ENCODE peak calls at places on chromosome 22, in seven cellular contexts. K, X, B, Z, V, R and Y are unnamed samples.

GRCh38 chr22:20805972-20806471 is 32.1 kb downstream of the SERPIND1 start:
- DNase-seq in Z (no peak), X (peak; percentile 46), V (no peak), R (peak; percentile 28), B (peak; percentile 21), K (no peak), Y (no peak)

GRCh38 chr22:36760716-36761115 is 15.2 kb downstream of the IFT27 start:
- DNase-seq in V (no peak), R (no peak), B (no peak), X (no peak), K (no peak), Z (no peak), Y (no peak)

GRCh38 chr22:44407404-44408226 is 90.4 kb downstream of the RTL6 start:
- DNase-seq in B (no peak), R (no peak), V (no peak), K (no peak), X (no peak), Z (no peak), Y (no peak)

GRCh38 chr22:31898911-31899310 is 45.4 kb upstream of the YWHAH start:
- DNase-seq in B (no peak), Z (no peak), K (no peak), R (no peak), X (no peak), V (no peak), Y (no peak)

GRCh38 chr22:39556970-39557811 is 13.4 kb upstream of the CACNA1I start:
- DNase-seq in X (peak; percentile 36), K (no peak), B (peak; percentile 22), Z (no peak), R (peak; percentile 21), V (peak; percentile 42), Y (peak; percentile 17)

GRCh38 chr22:20305894-20306645 is 13.8 kb downstream of the DGCR6L start:
- DNase-seq in Z (no peak), B (no peak), X (no peak), R (no peak), K (no peak), V (no peak), Y (no peak)

GRCh38 chr22:17785185-17786184 is 11.2 kb upstream of the BID start:
- DNase-seq in R (peak; percentile 38), X (peak; percentile 49), Z (peak; percentile 54), K (peak; percentile 59), V (peak; percentile 24), B (peak; percentile 23), Y (peak; percentile 1)

GRCh38 chr22:22923379-22923778 is 35.8 kb downstream of the IGLL5 start:
- DNase-seq in B (no peak), K (no peak), X (no peak), V (no peak), R (no peak), Z (no peak), Y (no peak)

GRCh38 chr22:39345231-39345630 is 4.6 kb upstream of the SYNGR1 start:
- DNase-seq in R (no peak), V (no peak), K (no peak), B (no peak), X (no peak), Z (no peak), Y (no peak)

GRCh38 chr22:31969789-31970489 is 25.6 kb downstream of the YWHAH start:
- DNase-seq in V (peak; percentile 80), X (peak; percentile 78), Z (peak; percentile 45), B (peak; percentile 66), K (peak; percentile 72), R (peak; percentile 77), Y (peak; percentile 74)

GRCh38 chr22:44605486-44605885 is 96.5 kb upstream of the PRR5 start:
- DNase-seq in V (no peak), R (no peak), Z (no peak), K (no peak), B (no peak), X (no peak), Y (no peak)

GRCh38 chr22:37894939-37895670 is 11.0 kb upstream of the MICALL1 start:
- DNase-seq in V (no peak), B (no peak), X (no peak), R (no peak), Z (no peak), K (no peak), Y (no peak)

GRCh38 chr22:36162127-36163034 is 1.8 kb upstream of the APOL3 start:
- DNase-seq in R (no peak), V (no peak), X (no peak), B (no peak), Z (no peak), K (no peak), Y (no peak)

GRCh38 chr22:41340357-41340756 is 39.0 kb downstream of the ZC3H7B start:
- DNase-seq in R (no peak), K (no peak), V (no peak), Z (no peak), B (no peak), X (no peak), Y (no peak)

GRCh38 chr22:44667829-44668189 is 34.2 kb upstream of the PRR5 start:
- DNase-seq in V (no peak), K (no peak), R (no peak), Z (no peak), B (no peak), X (peak; percentile 49), Y (no peak)

GRCh38 chr22:49446145-49446758 is 381.4 kb downstream of the BRD1 start:
- DNase-seq in V (no peak), R (no peak), Z (no peak), X (no peak), B (no peak), K (no peak), Y (no peak)

GRCh38 chr22:30392661-30393321 is 4.0 kb upstream of the SEC14L2 start:
- DNase-seq in R (no peak), X (peak; percentile 40), V (no peak), Z (no peak), K (no peak), B (no peak), Y (no peak)

GRCh38 chr22:50739279-50739691 is 1.3 kb downstream of the ACR start:
- DNase-seq in X (no peak), B (no peak), R (no peak), Z (no peak), V (no peak), K (no peak), Y (no peak)

GRCh38 chr22:46098525-46099475 is 51.5 kb upstream of the PPARA start:
- DNase-seq in B (no peak), R (no peak), K (no peak), V (no peak), X (no peak), Z (no peak), Y (no peak)

GRCh38 chr22:35191412-35191811 is 65.9 kb upstream of the HMGXB4 start:
- DNase-seq in Z (no peak), V (no peak), B (peak; percentile 33), K (peak; percentile 20), R (peak; percentile 32), X (peak; percentile 7), Y (no peak)

GRCh38 chr22:27133951-27134664 is 476.7 kb downstream of the MIAT start:
- DNase-seq in Z (peak; percentile 9), K (peak; percentile 56), R (peak; percentile 87), B (peak; percentile 83), X (peak; percentile 96), V (no peak), Y (no peak)

GRCh38 chr22:50522208-50522805 is 3.1 kb downstream of the SCO2 start:
- DNase-seq in B (no peak), R (no peak), Z (no peak), X (no peak), K (no peak), V (no peak), Y (no peak)

GRCh38 chr22:24695958-24696511 is 78.5 kb downstream of the PIWIL3 start:
- DNase-seq in Z (no peak), X (no peak), V (no peak), R (peak; percentile 68), B (peak; percentile 63), K (no peak), Y (no peak)

GRCh38 chr22:35630387-35630793 is 13.3 kb upstream of the MB start:
- DNase-seq in R (peak; percentile 69), V (no peak), B (peak; percentile 67), K (peak; percentile 60), X (peak; percentile 78), Z (no peak), Y (no peak)

GRCh38 chr22:50305658-50306566 is 1.5 kb downstream of the PLXNB2 start:
- DNase-seq in B (peak; percentile 98), K (peak; percentile 96), R (peak; percentile 97), V (peak; percentile 64), X (peak; percentile 98), Z (no peak), Y (peak; percentile 82)

GRCh38 chr22:37634505-37635002 is 4.9 kb upstream of the SH3BP1 start:
- DNase-seq in Z (no peak), B (no peak), R (no peak), X (no peak), V (no peak), K (no peak), Y (no peak)

GRCh38 chr22:23044570-23044969 is 25.7 kb upstream of the GNAZ start:
- DNase-seq in B (no peak), Z (no peak), X (no peak), R (no peak), V (no peak), K (no peak), Y (no peak)

GRCh38 chr22:34972498-34972897 is 93.5 kb upstream of the ISX start:
- DNase-seq in R (no peak), Z (no peak), K (no peak), B (no peak), X (no peak), V (no peak), Y (no peak)

GRCh38 chr22:23542933-23543332 is 37.2 kb downstream of the IGLL1 start:
- DNase-seq in Z (no peak), R (peak; percentile 53), B (peak; percentile 49), V (no peak), K (no peak), X (peak; percentile 38), Y (peak; percentile 35)